ENCODE peak calls at places on chromosomes 6 and 20, in six cellular contexts. P is A549, B is SK-N-SH, N is K562, U is H1, Z is HepG2. A is an unnamed sample.

GRCh38 chr6:3739311-3739897 is 12.1 kb downstream of the PXDC1 start:
- DNase-seq in U (no peak), B (no peak), P (no peak), N (no peak), Z (no peak), A (no peak)

GRCh38 chr6:125802943-125803377 is 12.2 kb downstream of the NCOA7 start:
- DNase-seq in Z (no peak), U (no peak), N (no peak), P (no peak), B (no peak), A (peak; percentile 61)

GRCh38 chr6:56618050-56618449 is 24.6 kb downstream of the DST start:
- DNase-seq in U (no peak), B (no peak), Z (no peak), N (peak; percentile 11), P (no peak), A (no peak)

GRCh38 chr6:45801471-45802289 is 214.0 kb downstream of the CLIC5 start:
- DNase-seq in B (no peak), P (no peak), N (no peak), Z (no peak), U (no peak), A (no peak)

GRCh38 chr6:2861071-2861821 is 19.6 kb upstream of the SERPINB1 start:
- DNase-seq in B (no peak), P (no peak), U (no peak), N (no peak), Z (no peak), A (no peak)

GRCh38 chr6:73652637-73653570 is 888 bp downstream of the SLC17A5 start:
- DNase-seq in P (peak; percentile 70), U (peak; percentile 33), B (peak; percentile 80), Z (peak; percentile 80), N (peak; percentile 79), A (peak; percentile 86)

GRCh38 chr6:167240034-167240541 is 51.0 kb upstream of the UNC93A start:
- DNase-seq in P (no peak), B (no peak), Z (no peak), N (no peak), U (no peak), A (no peak)

GRCh38 chr6:135260612-135261011 is 79.5 kb downstream of the MYB start:
- DNase-seq in N (no peak), P (no peak), Z (no peak), B (no peak), U (no peak), A (no peak)

GRCh38 chr20:52536841-52537400 is 345.3 kb upstream of the ZFP64 start:
- DNase-seq in U (no peak), Z (no peak), B (no peak), P (no peak), N (no peak), A (no peak)

GRCh38 chr6:49269190-49269589 is 193.9 kb downstream of the MMUT start:
- DNase-seq in Z (no peak), P (peak; percentile 3), U (no peak), N (no peak), B (no peak), A (no peak)

GRCh38 chr20:11373391-11373790 is 544.3 kb upstream of the BTBD3 start:
- DNase-seq in Z (no peak), B (no peak), P (no peak), U (no peak), N (no peak), A (no peak)

DNA sequence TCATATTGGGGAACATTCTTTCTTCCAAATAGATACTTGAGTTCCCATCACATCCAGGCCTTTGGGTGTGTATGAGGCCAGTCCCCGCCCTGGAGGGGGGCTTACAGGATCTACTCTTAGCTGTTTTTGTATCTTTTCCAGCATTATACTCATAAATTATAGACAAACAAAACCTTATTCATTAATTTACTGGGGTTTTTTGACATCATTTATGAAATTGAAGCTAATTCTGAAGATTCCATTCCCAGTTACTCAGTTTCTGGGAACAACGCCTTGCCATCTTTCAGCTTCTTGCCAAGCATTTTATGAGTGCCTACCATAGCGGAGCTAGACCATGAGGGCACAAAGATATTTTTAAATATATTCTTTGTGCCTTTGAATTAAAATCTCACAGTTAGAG is 75.1 kb upstream of the PBOV1 start:
- DNase-seq in B (no peak), Z (no peak), U (no peak), P (no peak), N (no peak), A (no peak)
- TF ChIP-seq MAX in B (no peak), Z (no peak), U (no peak), P (no peak), N (no peak), A (no peak)

GRCh38 chr6:141607956-141608355 is 524.8 kb upstream of the GJE1 start:
- DNase-seq in N (no peak), U (no peak), B (no peak), P (no peak), Z (no peak), A (no peak)

GRCh38 chr6:141610741-141611140 is 522.0 kb upstream of the GJE1 start:
- DNase-seq in B (no peak), Z (peak; percentile 7), P (peak; percentile 11), N (no peak), U (peak; percentile 7), A (peak; percentile 3)
- TF ChIP-seq CTCF in B (peak; percentile 41), Z (peak; percentile 28), P (no peak), N (no peak), U (peak; percentile 47), A (no peak)

DNA sequence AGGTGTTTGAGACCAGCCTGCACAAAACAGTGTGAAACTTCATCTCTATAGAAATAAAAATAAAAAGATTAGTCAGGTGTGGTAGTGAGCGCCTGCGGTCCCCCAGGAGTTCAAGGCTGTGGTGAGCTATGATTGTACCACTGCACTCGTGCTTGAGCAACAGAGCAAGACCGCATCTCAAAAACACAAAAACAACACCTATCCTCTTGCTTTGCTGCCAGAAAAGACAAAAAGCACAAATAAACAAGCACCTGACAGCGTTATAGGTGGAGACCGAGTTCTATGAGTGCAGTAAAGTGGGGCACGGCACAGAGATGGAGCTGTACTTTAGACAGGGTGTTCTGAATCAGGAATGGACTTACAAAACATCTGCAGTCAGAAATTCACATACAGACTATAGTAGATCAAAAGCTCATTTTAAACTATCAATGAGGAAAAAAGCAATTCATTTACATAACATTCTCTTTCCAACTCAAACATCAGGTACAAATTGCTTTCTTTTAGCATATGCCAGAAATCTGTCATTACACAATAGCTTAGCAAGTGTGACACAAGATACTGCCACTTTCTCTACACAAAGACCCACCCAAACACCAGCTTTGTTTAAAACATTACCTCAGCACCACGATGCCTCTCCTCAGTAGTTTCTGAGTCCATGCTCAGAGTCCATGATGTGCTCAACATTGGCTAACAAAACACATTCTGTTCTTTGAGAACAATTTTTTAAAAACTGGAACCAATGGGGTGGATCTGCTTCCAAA is 10.1 kb downstream of the EZR start:
- DNase-seq in N (no peak), Z (peak; percentile 78), P (no peak), U (no peak), B (no peak), A (no peak)
- H3K4me3 ChIP-seq in N (no peak overlapping the region), Z (no peak overlapping the region), P (no peak overlapping the region), U (no peak overlapping the region), B (no peak overlapping the region), A (no peak overlapping the region)

DNA sequence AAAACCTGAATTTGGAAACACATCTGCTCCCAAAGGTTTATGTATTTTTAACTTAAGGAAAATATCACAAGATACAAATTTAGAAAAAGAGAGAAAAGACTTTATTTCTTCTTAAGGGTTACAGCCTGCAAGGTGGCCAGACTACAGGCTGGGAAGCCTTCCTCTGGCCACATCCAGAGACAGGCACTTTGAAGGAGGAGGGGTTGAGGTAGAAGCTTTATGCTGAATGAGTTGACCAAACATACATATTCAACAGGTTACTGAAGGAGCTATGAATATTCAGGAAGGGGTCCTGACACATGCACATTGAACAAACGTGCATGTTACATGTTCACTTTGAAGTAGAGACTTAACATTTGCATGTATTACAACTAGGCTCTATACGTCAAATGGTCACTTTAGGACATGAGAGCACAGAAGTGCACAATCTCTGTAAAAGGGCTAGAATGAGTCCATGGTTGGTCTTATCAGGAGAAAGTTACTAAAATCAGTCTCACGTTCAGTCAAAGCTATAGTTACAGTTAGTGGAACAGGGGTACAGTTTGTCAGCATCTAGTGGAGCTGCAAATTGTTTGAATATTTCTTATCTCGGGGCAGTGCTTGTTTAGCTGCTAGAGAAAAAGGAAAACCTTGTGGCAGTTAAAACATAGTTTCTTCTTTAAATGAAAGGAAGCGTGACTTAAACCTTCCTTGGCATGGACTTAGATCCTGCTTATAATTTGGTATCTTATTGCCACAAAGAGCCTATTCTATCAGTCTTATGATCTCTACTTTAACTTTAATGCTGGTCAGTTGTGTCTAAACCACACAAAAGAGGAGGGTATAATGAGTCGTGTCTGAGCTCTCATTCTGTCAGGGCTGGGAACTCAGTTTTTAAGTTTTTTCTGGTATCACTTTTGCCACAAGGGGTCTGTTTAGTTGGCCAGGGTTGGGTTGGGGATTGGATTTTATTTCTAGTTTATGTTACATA is 4.6 kb upstream of the ZSCAN9 start:
- DNase-seq in B (no peak), Z (no peak), P (no peak), N (no peak), U (no peak), A (peak; percentile 39)
- TF ChIP-seq MAX in B (no peak), Z (no peak), P (no peak), N (no peak), U (no peak), A (no peak)

GRCh38 chr6:89122625-89123024 is 4.8 kb upstream of the SRSF12 start:
- DNase-seq in U (no peak), B (peak; percentile 57), P (peak; percentile 51), Z (peak; percentile 53), N (no peak), A (peak; percentile 64)
- TF ChIP-seq CTCF in U (peak; percentile 57), B (peak; percentile 68), P (peak; percentile 71), Z (peak; percentile 78), N (peak; percentile 37), A (peak; percentile 41)

DNA sequence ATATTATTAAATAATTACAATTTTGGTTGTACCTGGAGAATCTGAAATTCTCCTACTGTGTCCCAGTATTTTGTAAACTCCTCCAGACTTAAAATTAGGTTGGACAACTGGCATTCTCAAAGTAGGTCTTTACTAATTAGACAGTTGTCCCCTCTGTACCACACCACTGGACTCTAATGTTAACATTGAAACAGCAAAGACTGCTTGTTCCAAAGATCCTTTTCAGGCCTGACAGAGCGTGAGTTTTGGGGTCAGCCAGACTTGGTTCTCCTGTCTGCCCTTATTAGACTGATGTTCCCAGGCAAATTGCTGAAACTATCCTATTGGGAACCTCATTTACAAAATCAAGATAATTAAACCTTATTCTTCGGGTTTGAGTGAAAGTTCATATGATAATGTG is 3.8 kb upstream of the BICRAL start:
- DNase-seq in Z (no peak), U (no peak), B (no peak), N (no peak), P (no peak), A (no peak)
- H3K4me3 ChIP-seq in Z (no peak overlapping the region), U (no peak overlapping the region), B (no peak overlapping the region), N (no peak overlapping the region), P (no peak overlapping the region), A (no peak overlapping the region)

GRCh38 chr20:51318058-51318960 is 224.2 kb downstream of the NFATC2 start:
- DNase-seq in U (peak; percentile 43), Z (peak; percentile 47), B (peak; percentile 78), P (peak; percentile 37), N (peak; percentile 76), A (peak; percentile 74)
- TF ChIP-seq MAX in U (peak; percentile 57), Z (no peak), B (no peak), P (no peak), N (no peak), A (no peak)

A was measured in NB4.